ENCODE peak calls at places on chromosomes 6 and 20, in nine cellular contexts. M is mammary epithelial cell, I is AG09309, B is OCI-LY7, K is cardiac muscle cell, Y is foreskin fibroblast, C is heart left ventricle, V is astrocyte of the cerebellum, Q is psoas muscle. Z is an unnamed sample.

GRCh38 chr20:3751664-3752385 is 15.7 kb downstream of the ADISSP start:
- DNase-seq in Y (no peak), Q (peak; percentile 53), M (no peak), B (no peak), K (peak; percentile 58), V (no peak), C (peak; percentile 69), I (no peak), Z (no peak)

GRCh38 chr6:96002576-96002910 is 13.2 kb upstream of the FUT9 start:
- DNase-seq in C (no peak), K (no peak), Q (no peak), V (no peak), M (no peak), Y (no peak), I (no peak), B (no peak), Z (no peak)

GRCh38 chr6:92376711-92377110 is 1042.6 kb downstream of the EPHA7 start:
- DNase-seq in Q (no peak), I (no peak), C (no peak), Y (peak; percentile 0), M (no peak), K (peak; percentile 31), V (no peak), B (no peak), Z (no peak)

GRCh38 chr20:41145821-41146620 is 8.7 kb downstream of the PLCG1 start:
- DNase-seq in I (no peak), C (peak; percentile 70), Y (no peak), V (no peak), B (peak; percentile 67), Q (peak; percentile 50), M (no peak), K (no peak), Z (peak; percentile 16)

GRCh38 chr6:94902974-94903628 is 674.2 kb upstream of the MANEA start:
- DNase-seq in V (no peak), Q (no peak), C (no peak), M (no peak), Y (no peak), I (no peak), K (no peak), B (no peak), Z (no peak)

GRCh38 chr20:8464368-8464767 is 332.3 kb downstream of the PLCB1 start:
- DNase-seq in K (no peak), Y (no peak), M (peak; percentile 18), I (no peak), C (no peak), V (no peak), Q (no peak), B (peak; percentile 37), Z (no peak)

GRCh38 chr20:25669826-25670422 is 26.7 kb downstream of the ZNF337 start:
- DNase-seq in B (peak; percentile 6), C (no peak), M (peak; percentile 91), Q (peak; percentile 15), I (peak; percentile 74), K (peak; percentile 11), Y (peak; percentile 89), V (no peak), Z (peak; percentile 88)

GRCh38 chr6:105174512-105174911 is 5.3 kb downstream of the POPDC3 start:
- DNase-seq in I (peak; percentile 73), V (no peak), Q (no peak), C (no peak), Y (peak; percentile 60), M (peak; percentile 86), K (no peak), B (no peak), Z (peak; percentile 63)

GRCh38 chr6:17584241-17584803 is 15.8 kb upstream of the FAM8A1 start:
- DNase-seq in M (peak; percentile 58), C (peak; percentile 43), Q (no peak), I (peak; percentile 76), B (peak; percentile 62), K (peak; percentile 83), V (peak; percentile 70), Y (peak; percentile 87), Z (peak; percentile 83)

GRCh38 chr20:46021361-46022359 is 7.4 kb upstream of the SLC12A5 start:
- DNase-seq in K (peak; percentile 95), V (no peak), Q (no peak), I (no peak), B (peak; percentile 92), C (no peak), M (no peak), Y (peak; percentile 33), Z (no peak)

GRCh38 chr6:31614674-31615578 is at the start of gene AIF1:
- DNase-seq in Y (no peak), V (no peak), C (no peak), B (no peak), Q (no peak), M (no peak), K (no peak), I (no peak), Z (no peak)

GRCh38 chr20:37416202-37417145 is 70.5 kb downstream of the SRC start:
- DNase-seq in K (no peak), V (no peak), B (no peak), M (no peak), Q (no peak), Y (no peak), I (no peak), C (no peak), Z (no peak)

GRCh38 chr6:25312703-25313102 is 33.5 kb downstream of the CARMIL1 start:
- DNase-seq in Y (peak; percentile 76), K (no peak), M (peak; percentile 77), C (no peak), Q (no peak), I (peak; percentile 63), V (no peak), B (peak; percentile 29), Z (peak; percentile 77)

GRCh38 chr6:166955121-166955864 is 1.1 kb downstream of the RNASET2 start:
- DNase-seq in I (no peak), Q (peak; percentile 32), K (peak; percentile 32), C (no peak), B (peak; percentile 84), V (no peak), M (no peak), Y (peak; percentile 26), Z (no peak)

GRCh38 chr6:81697564-81697963 is 54.9 kb downstream of the TENT5A start:
- DNase-seq in C (no peak), Q (no peak), B (no peak), K (no peak), M (no peak), V (no peak), I (no peak), Y (peak; percentile 52), Z (peak; percentile 20)

GRCh38 chr6:3775906-3776305 is 24.4 kb upstream of the PXDC1 start:
- DNase-seq in Y (no peak), M (no peak), V (no peak), B (no peak), C (no peak), Q (no peak), K (no peak), I (no peak), Z (no peak)

GRCh38 chr20:1331101-1331500 is 2.2 kb upstream of the SDCBP2 start:
- DNase-seq in K (no peak), I (no peak), M (no peak), Y (no peak), V (no peak), C (peak; percentile 5), Q (no peak), B (no peak), Z (no peak)

DNA sequence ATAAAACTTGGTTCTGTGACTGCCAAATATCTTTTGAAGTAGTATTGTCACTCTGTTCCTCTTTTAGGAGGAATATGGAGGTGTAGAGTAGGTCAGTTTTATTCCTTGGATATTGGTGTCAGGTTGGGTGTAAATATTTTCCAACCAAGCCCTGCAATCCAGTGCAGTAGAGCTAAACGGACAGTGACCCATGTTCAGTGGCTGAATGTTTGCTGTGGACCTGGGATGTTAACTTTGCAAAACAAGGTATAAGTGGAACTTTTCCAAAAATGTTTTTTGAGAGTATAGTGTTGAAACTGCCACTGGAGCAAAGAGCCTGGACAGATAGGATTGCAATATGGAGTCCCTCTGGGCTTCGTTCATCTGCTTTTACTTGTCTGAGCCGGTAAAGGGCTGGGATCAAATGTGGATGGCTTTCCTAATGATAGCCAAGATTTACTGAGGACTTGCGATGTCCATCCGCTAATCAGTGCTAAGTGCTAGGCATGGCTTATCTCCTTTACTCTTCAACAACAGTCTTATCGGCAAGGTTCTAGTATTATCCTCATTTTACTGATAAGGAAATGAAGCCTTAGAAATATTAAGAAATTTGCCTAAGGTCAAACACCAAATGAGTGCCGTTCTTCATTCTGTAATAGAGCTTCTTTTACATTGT is 69.0 kb upstream of the BACH2 start:
- DNase-seq in Q (no peak), B (no peak), K (no peak), V (no peak), Y (no peak), C (no peak), I (no peak), M (no peak), Z (no peak)
- H3K4me3 ChIP-seq in Q (no peak overlapping the region), B (no peak overlapping the region), K (no peak overlapping the region), V (no peak overlapping the region), Y (no peak overlapping the region), C (no peak overlapping the region), I (no peak overlapping the region), M (no peak overlapping the region), Z (no peak overlapping the region)

GRCh38 chr6:93447874-93448273 is 28.5 kb upstream of the EPHA7 start:
- DNase-seq in V (no peak), M (no peak), C (no peak), K (no peak), Y (no peak), Q (no peak), I (no peak), B (no peak), Z (no peak)
- TF ChIP-seq CTCF in V (peak; percentile 19), M (no peak), C (no peak), K (no peak), Y (no peak), Q (no peak), I (no peak), B (no peak), Z (no peak)

GRCh38 chr6:53543341-53544010 is 1.4 kb downstream of the GCLC start:
- DNase-seq in K (no peak), Y (peak; percentile 27), M (no peak), B (peak; percentile 5), I (no peak), C (no peak), V (no peak), Q (no peak), Z (no peak)
- H3K4me3 ChIP-seq in K (peak overlapping the region; percentile 80), Y (peak overlapping the region; percentile 74), M (peak overlapping the region; percentile 79), B (peak overlapping the region; percentile 96), I (peak overlapping the region; percentile 75), C (peak overlapping the region; percentile 87), V (peak overlapping the region; percentile 73), Q (peak overlapping the region; percentile 75), Z (peak overlapping the region; percentile 83)

DNA sequence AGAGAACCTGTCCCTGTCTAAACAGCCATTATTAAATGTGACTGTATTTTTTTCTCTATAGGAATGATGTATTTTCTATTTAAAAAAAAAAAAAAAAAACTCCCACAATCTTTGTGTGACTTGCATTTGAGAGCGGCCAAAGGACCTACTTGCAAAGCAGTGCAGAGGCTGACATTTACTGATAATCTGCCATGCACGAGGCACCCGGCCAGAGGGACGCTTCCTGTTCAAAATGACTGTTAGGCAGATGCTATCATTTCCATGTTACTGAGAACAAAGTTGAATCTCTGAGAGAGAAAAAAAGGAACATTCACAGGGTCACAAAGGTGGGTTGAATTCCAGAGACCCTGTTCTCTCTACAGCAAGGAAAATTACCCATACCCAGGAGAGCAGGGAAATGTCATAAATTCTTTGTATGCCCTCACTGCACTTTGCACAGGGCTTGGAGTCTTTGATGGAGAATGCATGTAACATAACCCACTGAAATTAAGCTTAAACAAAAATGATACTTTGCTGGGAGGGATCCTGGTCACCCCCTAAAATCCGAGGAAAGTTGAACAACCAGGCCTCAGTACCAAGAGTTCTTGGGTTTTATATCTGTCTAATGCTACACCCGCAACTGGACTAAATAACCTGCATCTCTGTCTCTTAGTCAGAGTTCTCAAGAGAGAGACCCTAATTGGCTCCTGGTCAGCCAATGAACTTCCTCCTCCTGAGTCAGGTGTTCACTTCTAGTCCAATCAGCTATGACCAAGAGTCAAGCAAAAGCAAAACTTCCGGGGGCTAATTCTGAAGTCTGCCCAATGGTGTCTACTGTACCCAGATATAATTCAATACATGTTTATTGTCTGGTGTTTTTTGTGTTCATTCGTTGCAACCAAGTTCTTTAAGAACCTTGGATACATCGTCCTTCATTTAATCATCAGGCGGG is 61.2 kb downstream of the GCLC start:
- DNase-seq in B (peak; percentile 7), C (peak; percentile 61), Q (peak; percentile 34), Y (peak; percentile 57), M (no peak), I (no peak), V (no peak), K (peak; percentile 46), Z (no peak)
- TF ChIP-seq CTCF in B (no peak), C (no peak), Q (no peak), Y (no peak), M (no peak), I (no peak), V (no peak), K (no peak), Z (no peak)